ENCODE peak calls at places on chromosomes 6 and 20, in four cellular contexts. M, B, C and P are unnamed samples.

GRCh38 chr6:97864366-97864765 is 581.4 kb upstream of the MMS22L start:
- DNase-seq in M (no peak), B (no peak), C (no peak), P (no peak)

GRCh38 chr6:151630387-151630786 is 136.6 kb downstream of the CCDC170 start:
- DNase-seq in M (no peak), B (no peak), C (no peak), P (no peak)

GRCh38 chr6:41655706-41656668 is 17.7 kb downstream of the MDFI start:
- DNase-seq in M (no peak), B (no peak), C (peak; percentile 59), P (no peak)

GRCh38 chr20:59821201-59821600 is 112.2 kb downstream of the SYCP2 start:
- DNase-seq in M (peak; percentile 69), B (no peak), C (no peak), P (no peak)

GRCh38 chr6:21437583-21437982 is 156.0 kb upstream of the SOX4 start:
- DNase-seq in M (no peak), B (no peak), C (no peak), P (no peak)

GRCh38 chr6:126252154-126252553 is 87.8 kb upstream of the CENPW start:
- DNase-seq in M (no peak), B (peak; percentile 16), C (no peak), P (peak; percentile 9)

GRCh38 chr6:142374965-142375733 is 73.3 kb downstream of the ADGRG6 start:
- DNase-seq in M (no peak), B (peak; percentile 89), C (peak; percentile 29), P (peak; percentile 61)

GRCh38 chr20:43662943-43663655 is 3.8 kb upstream of the MYBL2 start:
- DNase-seq in M (no peak), B (no peak), C (no peak), P (peak; percentile 83)

GRCh38 chr20:35821807-35822242 is 50.0 kb downstream of the PHF20 start:
- DNase-seq in M (no peak), B (no peak), C (no peak), P (no peak)

GRCh38 chr6:101226677-101227135 is 166.8 kb upstream of the GRIK2 start:
- DNase-seq in M (no peak), B (peak; percentile 36), C (peak; percentile 92), P (peak; percentile 45)

GRCh38 chr6:105509506-105510331 is 106.8 kb upstream of the PREP start:
- DNase-seq in M (no peak), B (no peak), C (peak; percentile 49), P (peak; percentile 41)

GRCh38 chr6:125099211-125100017 is 54.2 kb upstream of the TPD52L1 start:
- DNase-seq in M (no peak), B (peak; percentile 52), C (peak; percentile 86), P (peak; percentile 48)

GRCh38 chr6:33693186-33694158 is 18.0 kb downstream of the UQCC2 start:
- DNase-seq in M (no peak), B (no peak), C (no peak), P (no peak)

GRCh38 chr6:72580281-72580940 is 41.5 kb upstream of the KCNQ5 start:
- DNase-seq in M (no peak), B (peak; percentile 42), C (no peak), P (peak; percentile 56)

GRCh38 chr6:34957184-34957904 is 68.3 kb downstream of the ANKS1A start:
- DNase-seq in M (no peak), B (no peak), C (no peak), P (no peak)

GRCh38 chr6:31246051-31246495 is 25.8 kb downstream of the HLA-C start:
- DNase-seq in M (no peak), B (peak; percentile 80), C (peak; percentile 65), P (peak; percentile 33)

GRCh38 chr6:31328355-31328960 is 28.5 kb downstream of the HLA-B start:
- DNase-seq in M (no peak), B (no peak), C (no peak), P (no peak)

GRCh38 chr6:28856617-28857000 is 67.2 kb downstream of the TRIM27 start:
- DNase-seq in M (no peak), B (no peak), C (no peak), P (no peak)

GRCh38 chr6:139882234-139882633 is 507.8 kb upstream of the CITED2 start:
- DNase-seq in M (no peak), B (no peak), C (no peak), P (no peak)

GRCh38 chr20:46031014-46031569 is 2.1 kb downstream of the SLC12A5 start:
- DNase-seq in M (no peak), B (no peak), C (no peak), P (no peak)

GRCh38 chr20:24964518-24964838 is 15.4 kb downstream of the CST7 start:
- DNase-seq in M (no peak), B (no peak), C (no peak), P (no peak)

GRCh38 chr20:58515240-58516212 is at the start of gene APCDD1L:
- DNase-seq in M (no peak), B (no peak), C (peak; percentile 52), P (peak; percentile 27)

GRCh38 chr6:90493332-90493731 is 93.5 kb downstream of the MAP3K7 start:
- DNase-seq in M (no peak), B (no peak), C (no peak), P (no peak)

GRCh38 chr6:83536034-83536646 is 23.8 kb downstream of the PRSS35 start:
- DNase-seq in M (no peak), B (peak; percentile 74), C (peak; percentile 77), P (peak; percentile 75)

GRCh38 chr6:33822575-33823395 is 19.0 kb upstream of the MLN start:
- DNase-seq in M (no peak), B (peak; percentile 66), C (peak; percentile 79), P (peak; percentile 49)

GRCh38 chr6:90431521-90432407 is 135.1 kb upstream of the BACH2 start:
- DNase-seq in M (no peak), B (no peak), C (no peak), P (no peak)

GRCh38 chr20:63036266-63036665 is 29.5 kb upstream of the BHLHE23 start:
- DNase-seq in M (no peak), B (no peak), C (no peak), P (peak; percentile 46)

GRCh38 chr6:136439514-136440186 is 110.6 kb downstream of the MAP7 start:
- DNase-seq in M (no peak), B (peak; percentile 42), C (no peak), P (peak; percentile 33)

GRCh38 chr6:135586844-135587243 is 89.3 kb upstream of the AHI1 start:
- DNase-seq in M (no peak), B (no peak), C (no peak), P (no peak)